ENCODE peak calls at places on chromosomes 3 and 15, in four cellular contexts. O, Q, P and B are unnamed samples.
A peak's percentile ranks its signal among the peaks of the same experiment; 100 is the strongest.

GRCh38 chr3:112778298-112779008 is 68.2 kb downstream of the CD200R1L start:
- DNase-seq in O (no peak), P (no peak), Q (no peak), B (no peak)

GRCh38 chr3:37905987-37906674 is 44.5 kb downstream of the CTDSPL start:
- DNase-seq in Q (peak; percentile 93), O (no peak), P (no peak), B (no peak)

GRCh38 chr3:175065492-175065891 is 206.4 kb downstream of the NAALADL2 start:
- DNase-seq in O (no peak), P (no peak), Q (no peak), B (no peak)

GRCh38 chr3:55449527-55449926 is 37.6 kb downstream of the WNT5A start:
- DNase-seq in O (no peak), P (no peak), Q (no peak), B (no peak)

GRCh38 chr3:43773273-43774104 is 82.8 kb downstream of the ABHD5 start:
- DNase-seq in P (peak; percentile 83), Q (peak; percentile 18), O (no peak), B (peak; percentile 46)

GRCh38 chr15:68503791-68504720 is 72.1 kb upstream of the ITGA11 start:
- DNase-seq in O (no peak), P (no peak), Q (no peak), B (no peak)

GRCh38 chr3:186640473-186640818 is 247 bp downstream of the FETUB start:
- DNase-seq in P (no peak), Q (no peak), O (no peak), B (peak; percentile 38)

GRCh38 chr3:56254835-56255234 is 213.4 kb downstream of the ERC2 start:
- DNase-seq in Q (no peak), O (no peak), P (no peak), B (no peak)

GRCh38 chr15:69410290-69410874 is 3.8 kb upstream of the KIF23 start:
- DNase-seq in Q (peak; percentile 11), O (peak; percentile 22), P (no peak), B (peak; percentile 80)

GRCh38 chr3:41026394-41027177 is 172.7 kb upstream of the CTNNB1 start:
- DNase-seq in O (no peak), Q (peak; percentile 35), P (peak; percentile 93), B (no peak)

GRCh38 chr3:107309312-107309711 is 67.9 kb upstream of the CCDC54 start:
- DNase-seq in O (no peak), P (no peak), Q (no peak), B (no peak)

GRCh38 chr15:68106656-68107055 is 52.5 kb downstream of the PIAS1 start:
- DNase-seq in O (no peak), Q (peak; percentile 9), P (no peak), B (no peak)

GRCh38 chr3:32733631-32734229 is 48.7 kb downstream of the CNOT10 start:
- DNase-seq in P (peak; percentile 42), O (peak; percentile 19), Q (peak; percentile 62), B (peak; percentile 26)

GRCh38 chr3:62559831-62560445 is 186.6 kb upstream of the FEZF2 start:
- DNase-seq in O (peak; percentile 10), P (no peak), Q (no peak), B (peak; percentile 32)

GRCh38 chr15:29143909-29144308 is 125.7 kb downstream of the NSMCE3 start:
- DNase-seq in O (no peak), P (no peak), Q (no peak), B (no peak)

GRCh38 chr3:101010316-101010715 is 17.1 kb upstream of the ABI3BP start:
- DNase-seq in O (no peak), Q (no peak), P (no peak), B (no peak)

GRCh38 chr3:172449468-172450149 is 1.4 kb upstream of the GHSR start:
- DNase-seq in Q (no peak), O (no peak), P (peak; percentile 48), B (no peak)

GRCh38 chr3:159749406-159749805 is 239.2 kb upstream of the IL12A start:
- DNase-seq in Q (peak; percentile 28), O (no peak), P (no peak), B (no peak)

GRCh38 chr3:36907911-36908646 is 36.8 kb downstream of the TRANK1 start:
- DNase-seq in Q (peak; percentile 25), O (no peak), P (peak; percentile 54), B (peak; percentile 75)

GRCh38 chr3:139930201-139930600 is 4.8 kb upstream of the CLSTN2 start:
- DNase-seq in P (no peak), Q (no peak), O (no peak), B (no peak)

GRCh38 chr15:63600001-63600645 is 2.9 kb downstream of the FBXL22 start:
- DNase-seq in P (no peak), O (no peak), Q (no peak), B (no peak)

GRCh38 chr3:99410789-99411311 is 227.5 kb upstream of the COL8A1 start:
- DNase-seq in P (no peak), O (no peak), Q (no peak), B (no peak)

GRCh38 chr15:74960995-74961588 is 4.5 kb upstream of the RPP25 start:
- DNase-seq in O (no peak), Q (no peak), P (no peak), B (no peak)

GRCh38 chr3:166060789-166061479 is 223.7 kb upstream of the BCHE start:
- DNase-seq in O (no peak), P (no peak), Q (no peak), B (no peak)

GRCh38 chr3:55891106-55891505 is 404.0 kb upstream of the WNT5A start:
- DNase-seq in Q (no peak), O (no peak), P (no peak), B (no peak)

GRCh38 chr3:48662753-48663488 is at the start of gene CELSR3:
- DNase-seq in O (peak; percentile 75), Q (peak; percentile 69), P (peak; percentile 84), B (peak; percentile 88)

GRCh38 chr3:65732060-65732933 is 306.4 kb downstream of the MAGI1 start:
- DNase-seq in Q (peak; percentile 54), O (peak; percentile 29), P (peak; percentile 65), B (peak; percentile 62)

GRCh38 chr15:88571153-88572029 is 24.9 kb upstream of the DET1 start:
- DNase-seq in Q (no peak), O (no peak), P (no peak), B (no peak)

GRCh38 chr3:141236351-141236750 is 4.7 kb downstream of the PXYLP1 start:
- DNase-seq in Q (no peak), P (no peak), O (no peak), B (no peak)

GRCh38 chr3:24963762-24964625 is 464.1 kb upstream of the RARB start:
- DNase-seq in Q (peak; percentile 15), P (peak; percentile 6), O (peak; percentile 2), B (no peak)

GRCh38 chr3:192408721-192409151 is 318.6 kb downstream of the FGF12 start:
- DNase-seq in P (no peak), Q (no peak), O (no peak), B (no peak)

GRCh38 chr15:47975422-47975821 is 145.4 kb upstream of the SLC24A5 start:
- DNase-seq in P (no peak), Q (no peak), O (no peak), B (no peak)

GRCh38 chr15:57680021-57680420 is 26.5 kb upstream of the POLR2M start:
- DNase-seq in O (no peak), P (no peak), Q (no peak), B (no peak)

GRCh38 chr3:141578197-141578596 is 91.4 kb downstream of the RASA2 start:
- DNase-seq in O (no peak), Q (no peak), P (no peak), B (no peak)

GRCh38 chr15:76401285-76401684 is 64.7 kb downstream of the ISL2 start:
- DNase-seq in Q (no peak), P (no peak), O (no peak), B (no peak)

GRCh38 chr3:73484656-73485248 is 140.0 kb downstream of the PDZRN3 start:
- DNase-seq in O (no peak), Q (no peak), P (no peak), B (no peak)

GRCh38 chr3:73493543-73494314 is 131.0 kb downstream of the PDZRN3 start:
- DNase-seq in O (no peak), Q (no peak), P (no peak), B (no peak)

GRCh38 chr3:73485877-73486311 is 138.8 kb downstream of the PDZRN3 start:
- DNase-seq in O (no peak), P (no peak), Q (no peak), B (no peak)

DNA sequence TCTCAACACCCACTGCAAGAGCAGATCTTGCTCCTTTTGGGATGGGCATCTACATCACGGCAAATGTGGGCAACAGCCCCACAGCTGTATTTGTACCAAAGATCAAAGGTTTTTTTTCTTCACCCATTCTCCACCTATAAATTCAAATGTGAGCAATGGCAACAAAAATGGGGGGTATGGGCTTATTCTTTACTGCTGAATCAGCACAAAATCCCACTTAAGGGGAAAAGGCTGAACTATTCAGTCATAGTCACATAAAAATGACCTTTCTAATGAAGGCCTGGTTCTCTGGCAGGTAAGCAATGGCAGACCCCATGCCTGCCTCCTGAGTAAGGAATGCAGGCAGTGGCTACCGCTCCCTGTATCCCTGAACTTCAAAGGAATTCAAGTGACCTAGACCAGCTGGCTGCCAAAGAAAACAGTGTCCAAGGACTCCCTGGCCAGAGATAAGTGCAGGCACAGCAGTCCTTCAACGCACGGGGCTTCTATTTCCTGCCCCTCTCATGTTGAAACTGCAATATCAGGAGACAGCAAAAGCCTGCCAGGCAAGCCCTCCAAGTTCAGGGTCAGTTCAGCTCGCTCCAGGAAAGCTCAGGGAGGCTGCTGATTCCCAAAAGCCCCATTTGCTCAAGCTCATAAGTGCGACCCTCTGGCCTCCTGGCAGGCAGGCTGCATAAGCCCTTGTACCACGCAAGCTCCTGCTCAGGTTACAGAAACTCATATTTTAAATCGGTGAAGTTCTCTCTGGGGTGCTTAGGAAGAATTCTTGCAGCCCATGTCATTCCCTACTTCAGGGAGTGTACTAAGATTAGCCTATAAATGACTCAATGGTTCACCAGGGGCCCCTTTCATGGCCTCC is 134.1 kb downstream of the PDZRN3 start:
- DNase-seq in P (no peak), O (no peak), Q (peak; percentile 49), B (no peak)
- TF ChIP-seq JUND in P (no peak), O (no peak), Q (no peak), B (no peak)

DNA sequence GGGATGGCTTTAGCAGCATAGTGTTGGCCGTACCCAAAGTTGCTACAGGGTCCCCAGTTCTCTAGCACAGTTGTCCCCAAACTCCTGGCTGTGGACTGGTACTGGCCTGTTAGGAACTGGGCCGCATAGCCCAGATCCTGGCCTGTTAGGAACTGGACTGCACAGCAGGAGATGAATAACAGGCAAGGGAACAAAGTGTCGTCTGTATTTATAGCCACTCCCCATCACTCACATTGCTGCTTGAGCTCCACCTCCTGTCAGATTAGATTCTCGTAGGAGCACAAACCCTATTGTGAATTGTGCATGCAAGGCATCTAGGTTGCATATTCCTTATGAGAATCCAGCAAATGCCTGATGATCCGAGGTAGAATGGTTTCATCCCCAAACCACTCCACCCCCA is 604.0 kb upstream of the LMCD1 start:
- DNase-seq in P (no peak), Q (no peak), O (no peak), B (no peak)
- TF ChIP-seq JUND in P (no peak), Q (no peak), O (no peak), B (no peak)

GRCh38 chr3:164459526-164460151 is 618.7 kb downstream of the SI start:
- DNase-seq in Q (no peak), P (peak; percentile 38), O (no peak), B (no peak)
- TF ChIP-seq JUND in Q (no peak), P (no peak), O (no peak), B (no peak)

DNA sequence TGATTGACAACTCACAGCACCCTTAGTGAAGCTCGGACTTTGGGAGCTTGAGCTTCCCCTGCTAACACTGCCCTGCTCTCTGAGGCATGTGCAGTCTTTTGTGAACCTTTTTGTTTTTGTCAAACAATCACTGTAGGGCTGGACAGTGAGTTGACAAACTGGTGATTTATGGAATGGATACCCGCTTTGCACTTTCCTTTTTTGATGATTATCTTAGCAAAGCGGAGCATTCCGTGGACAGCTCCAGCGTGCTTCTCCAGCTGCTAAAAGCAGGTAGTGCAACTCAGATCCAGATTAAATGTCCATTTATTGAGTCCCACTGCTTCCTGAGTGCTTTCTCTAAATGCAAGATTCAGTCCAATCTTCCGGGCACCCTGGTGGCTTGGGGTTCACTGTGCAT is 187.1 kb upstream of the ATP10A start:
- DNase-seq in O (no peak), P (no peak), Q (no peak), B (peak; percentile 15)
- TF ChIP-seq JUND in O (no peak), P (no peak), Q (no peak), B (no peak)